ENCODE peak calls at places on chromosomes 7 and 10, in ten cellular contexts. R, Q, X, E, G, L, V, U, J and C are unnamed samples.

GRCh38 chr7:87797798-87798403 is 78.3 kb downstream of the SLC25A40 start:
- DNase-seq in R (peak), Q (peak), X (no peak), E (no peak), G (peak), L (no peak), V (peak), U (peak), J (peak), C (peak)

GRCh38 chr10:122054046-122055025 is 65.4 kb downstream of the TACC2 start:
- DNase-seq in R (peak), Q (peak), X (no peak), E (peak), G (peak), L (peak), V (peak), U (peak), J (peak), C (peak)

GRCh38 chr7:101614098-101614938 is 14.8 kb downstream of the MYL10 start:
- DNase-seq in R (no peak), Q (no peak), X (no peak), E (no peak), G (no peak), L (no peak), V (no peak), U (peak), J (no peak), C (no peak)

GRCh38 chr10:77430530-77430929 is 207.1 kb downstream of the KCNMA1 start:
- DNase-seq in R (no peak), Q (no peak), X (no peak), E (no peak), G (no peak), L (no peak), V (no peak), U (no peak), J (no peak), C (no peak)

GRCh38 chr7:158027646-158028045 is 560.0 kb downstream of the PTPRN2 start:
- DNase-seq in R (no peak), Q (no peak), X (no peak), E (no peak), G (no peak), L (no peak), V (no peak), U (no peak), J (no peak), C (no peak)

GRCh38 chr7:25579688-25580075 is 351.4 kb upstream of the NPVF start:
- DNase-seq in R (no peak), Q (no peak), X (no peak), E (no peak), G (no peak), L (no peak), V (no peak), U (no peak), J (no peak), C (no peak)

GRCh38 chr10:119989966-119990365 is 97.4 kb downstream of the SEC23IP start:
- DNase-seq in R (no peak), Q (no peak), X (no peak), E (no peak), G (no peak), L (no peak), V (no peak), U (no peak), J (no peak), C (no peak)

GRCh38 chr10:18797286-18797685 is 138.1 kb downstream of the ARL5B start:
- DNase-seq in R (peak), Q (no peak), X (no peak), E (no peak), G (no peak), L (no peak), V (peak), U (peak), J (no peak), C (no peak)

GRCh38 chr7:1536105-1536767 is 5.7 kb downstream of the MAFK start:
- DNase-seq in R (no peak), Q (no peak), X (peak), E (no peak), G (no peak), L (no peak), V (no peak), U (no peak), J (no peak), C (no peak)

GRCh38 chr7:153400735-153401593 is 641.4 kb downstream of the ACTR3B start:
- DNase-seq in R (no peak), Q (no peak), X (no peak), E (no peak), G (no peak), L (no peak), V (no peak), U (no peak), J (no peak), C (no peak)

GRCh38 chr7:31890198-31890597 is 180.0 kb downstream of the PDE1C start:
- DNase-seq in R (peak), Q (no peak), X (peak), E (no peak), G (no peak), L (no peak), V (peak), U (no peak), J (no peak), C (no peak)

GRCh38 chr10:133257489-133258065 is 19.1 kb downstream of the ADAM8 start:
- DNase-seq in R (peak), Q (no peak), X (peak), E (peak), G (no peak), L (peak), V (peak), U (peak), J (peak), C (peak)

GRCh38 chr7:124033093-124033806 is 383 bp upstream of the TMEM229A start:
- DNase-seq in R (no peak), Q (no peak), X (peak), E (peak), G (no peak), L (no peak), V (no peak), U (no peak), J (peak), C (no peak)

GRCh38 chr7:73999664-74000420 is 28.1 kb upstream of the ELN start:
- DNase-seq in R (no peak), Q (peak), X (no peak), E (no peak), G (no peak), L (no peak), V (no peak), U (peak), J (peak), C (peak)

GRCh38 chr7:98459529-98459928 is 58.6 kb upstream of the BAIAP2L1 start:
- DNase-seq in R (no peak), Q (no peak), X (no peak), E (no peak), G (no peak), L (no peak), V (no peak), U (no peak), J (no peak), C (no peak)

GRCh38 chr10:127904311-127904710 is 2.6 kb upstream of the PTPRE start:
- DNase-seq in R (no peak), Q (no peak), X (no peak), E (no peak), G (no peak), L (no peak), V (no peak), U (no peak), J (no peak), C (no peak)

GRCh38 chr7:31095286-31096197 is 43.4 kb downstream of the ADCYAP1R1 start:
- DNase-seq in R (no peak), Q (no peak), X (no peak), E (no peak), G (no peak), L (no peak), V (no peak), U (no peak), J (no peak), C (no peak)

GRCh38 chr10:30744124-30744523 is 114.6 kb upstream of the LYZL2 start:
- DNase-seq in R (no peak), Q (no peak), X (no peak), E (no peak), G (no peak), L (no peak), V (no peak), U (no peak), J (no peak), C (no peak)

GRCh38 chr7:65448824-65449504 is 75.3 kb downstream of the ZNF92 start:
- DNase-seq in R (peak), Q (peak), X (no peak), E (no peak), G (no peak), L (no peak), V (peak), U (peak), J (peak), C (peak)

GRCh38 chr10:23194966-23195845 is 3.1 kb downstream of the PTF1A start:
- DNase-seq in R (no peak), Q (no peak), X (peak), E (no peak), G (no peak), L (no peak), V (no peak), U (no peak), J (no peak), C (no peak)

GRCh38 chr10:77049896-77050295 is 587.7 kb downstream of the KCNMA1 start:
- DNase-seq in R (peak), Q (peak), X (no peak), E (no peak), G (no peak), L (no peak), V (no peak), U (peak), J (peak), C (peak)

GRCh38 chr7:133735222-133735621 is 391.9 kb upstream of the LRGUK start:
- DNase-seq in R (peak), Q (no peak), X (no peak), E (no peak), G (no peak), L (no peak), V (peak), U (peak), J (no peak), C (peak)

GRCh38 chr10:90424730-90425129 is 433.1 kb downstream of the HTR7 start:
- DNase-seq in R (no peak), Q (no peak), X (no peak), E (no peak), G (no peak), L (no peak), V (no peak), U (peak), J (no peak), C (no peak)

GRCh38 chr7:21704362-21704761 is 161.5 kb downstream of the DNAH11 start:
- DNase-seq in R (no peak), Q (no peak), X (no peak), E (no peak), G (no peak), L (no peak), V (no peak), U (no peak), J (no peak), C (no peak)

GRCh38 chr7:128879939-128880746 is 17.5 kb downstream of the ATP6V1F start:
- DNase-seq in R (peak), Q (peak), X (peak), E (peak), G (no peak), L (no peak), V (peak), U (peak), J (peak), C (peak)

GRCh38 chr7:74396993-74397392 is 56.7 kb upstream of the GTF2IRD1 start:
- DNase-seq in R (no peak), Q (no peak), X (no peak), E (no peak), G (no peak), L (no peak), V (no peak), U (no peak), J (no peak), C (no peak)

GRCh38 chr7:2321020-2321419 is 6.8 kb upstream of the SNX8 start:
- DNase-seq in R (peak), Q (no peak), X (no peak), E (no peak), G (no peak), L (no peak), V (peak), U (peak), J (peak), C (peak)

GRCh38 chr10:118511720-118512119 is 83.7 kb downstream of the PRLHR start:
- DNase-seq in R (no peak), Q (no peak), X (no peak), E (no peak), G (no peak), L (no peak), V (no peak), U (no peak), J (no peak), C (peak)

GRCh38 chr10:78717200-78717599 is 351.6 kb upstream of the ZMIZ1 start:
- DNase-seq in R (peak), Q (no peak), X (no peak), E (peak), G (no peak), L (no peak), V (peak), U (peak), J (peak), C (peak)

GRCh38 chr7:155665957-155666287 is 21.5 kb downstream of the RBM33 start:
- DNase-seq in R (peak), Q (peak), X (no peak), E (no peak), G (no peak), L (no peak), V (peak), U (peak), J (peak), C (peak)

GRCh38 chr7:151174246-151175046 is 7.0 kb upstream of the GBX1 start:
- DNase-seq in R (no peak), Q (peak), X (no peak), E (no peak), G (no peak), L (no peak), V (no peak), U (peak), J (peak), C (peak)

GRCh38 chr7:143299840-143300239 is 11.7 kb downstream of the CASP2 start:
- DNase-seq in R (peak), Q (no peak), X (no peak), E (no peak), G (peak), L (no peak), V (no peak), U (peak), J (peak), C (no peak)

GRCh38 chr7:138587485-138587884 is 113.7 kb downstream of the SVOPL start:
- DNase-seq in R (no peak), Q (no peak), X (no peak), E (no peak), G (no peak), L (no peak), V (no peak), U (no peak), J (no peak), C (no peak)

GRCh38 chr10:46549171-46550075 is 7.0 kb downstream of the GPRIN2 start:
- DNase-seq in R (no peak), Q (no peak), X (peak), E (peak), G (no peak), L (peak), V (no peak), U (no peak), J (no peak), C (no peak)
- TF ChIP-seq CTCF in R (no peak), Q (no peak), X (no peak), E (no peak), G (peak), L (no peak), V (no peak), U (no peak), J (no peak), C (no peak)

DNA sequence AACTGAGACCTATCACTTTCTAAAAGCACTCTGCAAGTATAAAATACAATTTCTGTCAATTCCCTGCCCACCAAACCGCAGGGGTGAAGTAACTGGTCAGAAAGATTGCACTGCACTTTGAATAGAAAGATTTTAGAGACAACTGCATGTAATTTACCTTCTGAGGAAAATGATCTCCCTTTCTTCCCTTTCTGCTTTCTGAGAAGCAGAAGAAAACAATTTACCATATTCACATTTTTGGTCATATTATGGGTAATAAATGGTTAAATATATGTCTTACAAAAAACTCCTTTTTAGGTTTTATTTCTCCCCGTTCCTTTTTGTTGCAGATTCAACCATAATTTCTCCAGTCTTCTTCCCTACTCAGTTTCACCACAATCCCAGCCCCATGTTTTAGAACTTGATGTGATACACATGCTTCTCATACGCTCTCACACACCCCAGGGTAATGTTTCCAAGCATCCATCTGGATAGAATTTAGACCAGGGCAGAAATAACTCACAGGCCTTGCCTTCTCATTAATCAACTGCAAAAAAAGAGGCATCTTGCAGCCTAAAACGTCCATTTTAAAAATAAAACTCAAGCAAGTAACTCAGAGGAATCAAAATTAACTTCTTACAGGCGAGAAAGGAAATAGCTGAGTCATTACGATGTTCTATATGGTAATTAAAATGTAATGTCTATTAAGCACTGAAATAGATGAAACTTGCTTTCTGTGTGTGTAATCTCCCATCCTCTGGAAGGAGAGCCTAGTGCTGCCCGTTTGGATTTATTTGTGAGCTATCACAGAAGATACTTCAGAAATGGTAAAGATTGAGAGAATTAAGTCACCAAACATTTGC is 127.1 kb upstream of the RSU1 start:
- DNase-seq in R (no peak), Q (no peak), X (no peak), E (no peak), G (no peak), L (no peak), V (no peak), U (peak), J (peak), C (peak)
- H3K4me3 ChIP-seq in R (no peak), Q (no peak), X (no peak), E (no peak), G (no peak), L (no peak), V (no peak), U (no peak), J (no peak), C (no peak)

GRCh38 chr7:82810558-82811259 is 352.0 kb downstream of the PCLO start:
- DNase-seq in R (peak), Q (peak), X (no peak), E (no peak), G (peak), L (no peak), V (peak), U (peak), J (peak), C (peak)

GRCh38 chr7:82818091-82818620 is 344.5 kb downstream of the PCLO start:
- DNase-seq in R (no peak), Q (no peak), X (no peak), E (no peak), G (no peak), L (no peak), V (no peak), U (no peak), J (no peak), C (no peak)

GRCh38 chr7:82821037-82821436 is 341.6 kb downstream of the PCLO start:
- DNase-seq in R (no peak), Q (no peak), X (no peak), E (no peak), G (no peak), L (no peak), V (no peak), U (no peak), J (no peak), C (no peak)

GRCh38 chr7:82816272-82816671 is 346.4 kb downstream of the PCLO start:
- DNase-seq in R (no peak), Q (no peak), X (no peak), E (no peak), G (peak), L (no peak), V (no peak), U (no peak), J (no peak), C (no peak)
- TF ChIP-seq CTCF in R (peak), Q (peak), X (no peak), E (no peak), G (peak), L (no peak), V (no peak), U (no peak), J (peak), C (no peak)

DNA sequence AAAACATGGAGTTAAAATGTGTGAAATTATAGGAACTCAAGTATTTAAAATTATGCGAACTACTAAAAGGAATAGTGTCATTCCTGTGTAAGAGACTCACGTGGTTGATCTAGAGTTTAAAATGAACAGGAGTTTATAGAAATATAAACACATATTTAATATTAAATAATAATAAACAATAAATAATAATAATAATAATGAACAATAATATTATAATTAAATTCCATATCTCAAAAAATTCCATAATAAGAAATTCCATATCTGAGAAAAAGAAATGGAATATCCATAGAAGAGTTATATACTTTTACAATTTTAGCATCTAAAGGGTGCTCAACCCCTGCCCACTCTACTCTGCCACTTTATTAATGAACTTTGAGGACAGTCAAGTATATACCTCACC is 429.6 kb downstream of the TNS3 start:
- DNase-seq in R (no peak), Q (no peak), X (no peak), E (no peak), G (no peak), L (no peak), V (no peak), U (no peak), J (no peak), C (no peak)
- H3K4me3 ChIP-seq in R (no peak), Q (no peak), X (no peak), E (no peak), G (no peak), L (no peak), V (no peak), U (no peak), J (no peak), C (no peak)